ENCODE peak calls at places on chromosomes 6 and 20, in five cellular contexts. B, D, Z, K and A are unnamed samples.

GRCh38 chr6:129882510-129883023 is 21.5 kb upstream of the TMEM244 start:
- DNase-seq in B (no peak), D (no peak), Z (no peak), K (no peak), A (peak)

GRCh38 chr6:80165143-80165542 is 58.7 kb downstream of the BCKDHB start:
- DNase-seq in B (no peak), D (no peak), Z (no peak), K (no peak), A (peak)

GRCh38 chr6:31559958-31560696 is 12.0 kb upstream of the LTA start:
- DNase-seq in B (no peak), D (peak), Z (no peak), K (no peak), A (peak)

GRCh38 chr6:7489376-7489775 is 52.1 kb upstream of the DSP start:
- DNase-seq in B (no peak), D (no peak), Z (no peak), K (no peak), A (no peak)

GRCh38 chr20:61918548-61918947 is 147.1 kb downstream of the TAF4 start:
- DNase-seq in B (no peak), D (no peak), Z (no peak), K (no peak), A (no peak)

GRCh38 chr6:106823732-106824351 is 150.7 kb downstream of the CD24 start:
- DNase-seq in B (no peak), D (peak), Z (no peak), K (no peak), A (no peak)

GRCh38 chr6:169230923-169231789 is 22.5 kb downstream of the THBS2 start:
- DNase-seq in B (no peak), D (no peak), Z (no peak), K (no peak), A (no peak)

GRCh38 chr20:22686097-22686496 is 101.7 kb upstream of the FOXA2 start:
- DNase-seq in B (peak), D (peak), Z (peak), K (no peak), A (peak)

GRCh38 chr20:24317224-24317623 is 152.2 kb upstream of the SYNDIG1 start:
- DNase-seq in B (no peak), D (no peak), Z (no peak), K (no peak), A (no peak)

GRCh38 chr6:46011241-46012085 is 4.2 kb downstream of the CLIC5 start:
- DNase-seq in B (no peak), D (no peak), Z (peak), K (peak), A (peak)

GRCh38 chr6:10557886-10558285 is 36.7 kb downstream of the GCNT2 start:
- DNase-seq in B (no peak), D (no peak), Z (no peak), K (no peak), A (no peak)

GRCh38 chr6:10561566-10562088 is 40.5 kb downstream of the GCNT2 start:
- DNase-seq in B (no peak), D (no peak), Z (no peak), K (no peak), A (no peak)

GRCh38 chr6:10556496-10557391 is 35.6 kb downstream of the GCNT2 start:
- DNase-seq in B (no peak), D (no peak), Z (no peak), K (no peak), A (no peak)

GRCh38 chr6:10558575-10558974 is 37.4 kb downstream of the GCNT2 start:
- DNase-seq in B (no peak), D (no peak), Z (no peak), K (no peak), A (no peak)

DNA sequence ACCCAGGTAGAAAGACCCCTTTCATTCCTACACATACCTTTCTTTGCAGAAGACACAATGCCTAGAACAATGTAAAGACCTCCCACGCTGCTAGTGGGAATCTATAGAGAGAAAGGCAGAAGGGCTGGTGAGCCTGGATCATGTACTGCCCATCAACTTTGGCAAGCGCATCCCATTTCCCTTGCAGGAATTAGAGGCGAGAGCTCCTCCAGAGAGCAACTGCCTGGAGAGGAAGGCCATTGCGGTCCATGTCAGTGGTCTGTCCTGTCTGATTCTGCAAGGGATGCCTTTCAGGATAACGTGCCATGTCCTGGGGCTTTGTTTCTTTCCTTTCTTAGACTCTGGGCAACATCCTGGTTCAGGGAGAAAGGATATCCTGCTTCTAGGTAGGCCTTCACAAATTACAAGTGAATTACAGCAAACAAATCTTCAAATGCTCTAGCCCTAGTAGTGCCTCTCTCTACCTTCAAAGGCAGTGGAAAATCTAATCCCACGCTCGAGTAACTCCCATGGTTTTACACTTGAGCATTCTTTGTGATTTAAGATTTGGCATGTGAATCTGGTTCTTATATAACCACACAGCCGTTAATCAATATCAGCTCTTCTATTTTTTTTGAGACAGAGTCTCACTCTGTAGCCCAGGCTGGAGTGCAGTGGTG is 38.5 kb downstream of the GCNT2 start:
- DNase-seq in B (no peak), D (no peak), Z (no peak), K (no peak), A (no peak)
- H3K4me3 ChIP-seq in B (no peak), D (no peak), Z (no peak), K (no peak), A (no peak)

GRCh38 chr6:32581275-32582095 is 8.2 kb downstream of the HLA-DRB1 start:
- DNase-seq in B (no peak), D (no peak), Z (no peak), K (no peak), A (no peak)

GRCh38 chr6:32588156-32588555 is 1.5 kb downstream of the HLA-DRB1 start:
- DNase-seq in B (no peak), D (no peak), Z (no peak), K (no peak), A (no peak)

GRCh38 chr6:32580593-32580992 is 9.1 kb downstream of the HLA-DRB1 start:
- DNase-seq in B (no peak), D (no peak), Z (no peak), K (no peak), A (no peak)

GRCh38 chr6:32578962-32579361 is 10.7 kb downstream of the HLA-DRB1 start:
- DNase-seq in B (no peak), D (no peak), Z (no peak), K (no peak), A (no peak)

GRCh38 chr6:32583527-32583898 is 6.1 kb downstream of the HLA-DRB1 start:
- DNase-seq in B (no peak), D (no peak), Z (no peak), K (no peak), A (no peak)
- H3K4me3 ChIP-seq in B (no peak), D (no peak), Z (no peak), K (no peak), A (peak)

DNA sequence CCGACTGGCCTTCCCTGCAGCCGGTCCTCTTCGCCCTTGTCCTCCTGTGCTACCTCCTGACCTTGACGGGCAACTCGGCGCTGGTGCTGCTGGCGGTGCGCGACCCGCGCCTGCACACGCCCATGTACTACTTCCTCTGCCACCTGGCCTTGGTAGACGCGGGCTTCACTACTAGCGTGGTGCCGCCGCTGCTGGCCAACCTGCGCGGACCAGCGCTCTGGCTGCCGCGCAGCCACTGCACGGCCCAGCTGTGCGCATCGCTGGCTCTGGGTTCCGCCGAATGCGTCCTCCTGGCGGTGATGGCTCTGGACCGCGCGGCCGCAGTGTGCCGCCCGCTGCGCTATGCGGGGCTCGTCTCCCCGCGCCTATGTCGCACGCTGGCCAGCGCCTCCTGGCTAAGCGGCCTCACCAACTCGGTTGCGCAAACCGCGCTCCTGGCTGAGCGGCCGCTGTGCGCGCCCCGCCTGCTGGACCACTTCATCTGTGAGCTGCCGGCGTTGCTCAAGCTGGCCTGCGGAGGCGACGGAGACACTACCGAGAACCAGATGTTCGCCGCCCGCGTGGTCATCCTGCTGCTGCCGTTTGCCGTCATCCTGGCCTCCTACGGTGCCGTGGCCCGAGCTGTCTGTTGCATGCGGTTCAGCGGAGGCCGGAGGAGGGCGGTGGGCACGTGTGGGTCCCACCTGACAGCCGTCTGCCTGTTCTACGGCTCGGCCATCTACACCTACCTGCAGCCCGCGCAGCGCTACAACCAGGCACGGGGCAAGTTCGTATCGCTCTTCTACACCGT is 6.1 kb downstream of the UBD start:
- DNase-seq in B (peak), D (peak), Z (no peak), K (no peak), A (peak)
- H3K4me3 ChIP-seq in B (peak), D (peak), Z (no peak), K (peak), A (no peak)

GRCh38 chr6:112196290-112196689 is 58.1 kb downstream of the LAMA4 start:
- DNase-seq in B (no peak), D (no peak), Z (no peak), K (no peak), A (no peak)
- H3K4me3 ChIP-seq in B (no peak), D (no peak), Z (no peak), K (no peak), A (no peak)

GRCh38 chr20:37669773-37670236 is 24.0 kb upstream of the CTNNBL1 start:
- DNase-seq in B (no peak), D (no peak), Z (no peak), K (no peak), A (no peak)

GRCh38 chr20:37669062-37669772 is 24.6 kb upstream of the CTNNBL1 start:
- DNase-seq in B (no peak), D (no peak), Z (no peak), K (no peak), A (no peak)

GRCh38 chr20:37668166-37668565 is 25.7 kb upstream of the CTNNBL1 start:
- DNase-seq in B (no peak), D (no peak), Z (no peak), K (no peak), A (no peak)

GRCh38 chr20:37672143-37672542 is 21.7 kb upstream of the CTNNBL1 start:
- DNase-seq in B (no peak), D (no peak), Z (no peak), K (no peak), A (no peak)

DNA sequence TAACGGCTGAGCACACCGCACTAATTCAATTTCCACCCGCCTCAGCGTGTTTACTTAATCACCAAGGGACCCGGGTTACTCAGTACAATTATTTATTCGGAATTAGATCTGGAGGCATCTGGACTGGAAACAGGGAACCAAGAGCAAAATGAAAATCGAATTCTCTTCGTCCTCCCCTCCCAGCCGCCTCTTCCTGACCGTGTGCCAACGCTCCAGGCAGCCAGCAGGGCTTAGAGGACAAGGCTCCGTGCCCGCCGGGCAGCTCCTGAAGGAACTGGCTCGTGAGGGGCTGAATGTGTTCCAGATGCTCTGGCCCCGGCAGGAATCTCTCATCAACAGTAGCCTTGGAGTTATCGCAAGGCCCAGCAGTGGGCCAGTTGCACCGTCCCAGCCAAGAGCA is 23.4 kb upstream of the CTNNBL1 start:
- DNase-seq in B (peak), D (no peak), Z (no peak), K (no peak), A (no peak)
- H3K4me3 ChIP-seq in B (peak), D (peak), Z (no peak), K (no peak), A (no peak)

GRCh38 chr20:5504061-5504739 is 187.4 kb upstream of the PROKR2 start:
- DNase-seq in B (peak), D (peak), Z (peak), K (no peak), A (peak)
- H3K4me3 ChIP-seq in B (peak), D (peak), Z (peak), K (no peak), A (peak)

DNA sequence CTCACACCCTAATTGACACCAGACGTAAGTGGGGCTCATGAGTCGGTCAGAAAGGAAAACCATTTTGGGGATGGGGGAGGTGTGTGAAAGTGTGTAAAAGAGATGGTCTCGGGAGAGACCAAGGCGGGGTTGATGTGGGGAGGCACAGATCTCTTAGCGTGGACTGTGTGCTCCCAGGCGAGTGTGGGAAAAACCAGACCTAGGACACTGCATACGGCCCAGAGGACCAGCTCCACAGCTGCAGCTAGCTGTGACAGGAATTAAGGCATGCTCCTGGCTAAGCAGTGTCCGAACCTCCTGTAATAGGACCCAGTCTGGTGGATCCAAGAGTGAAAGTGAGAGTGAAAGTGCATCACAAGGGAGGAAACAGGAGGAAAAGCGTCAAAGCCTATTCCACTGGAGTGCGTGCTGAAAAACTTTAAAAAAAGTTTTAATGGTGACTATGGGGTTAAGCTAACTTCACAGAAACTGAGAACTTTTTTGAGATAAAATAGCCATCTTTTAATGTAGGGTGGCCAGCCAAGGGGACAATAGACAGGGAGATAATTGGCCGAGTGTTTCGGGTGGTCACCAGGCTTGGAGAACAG is 9.6 kb downstream of the IL22RA2 start:
- DNase-seq in B (no peak), D (no peak), Z (no peak), K (no peak), A (no peak)
- H3K4me3 ChIP-seq in B (no peak), D (no peak), Z (no peak), K (no peak), A (no peak)